ENCODE peak calls at places on chromosome 14, in seven cellular contexts. One of them, this sample, is unnamed.

GRCh38 chr14:54806616-54807015 is 96.0 kb downstream of the GCH1 start:
- DNase-seq in fibroblast of lung: no peak
- DNase-seq in stimulated activated CD4-positive, alpha-beta T cell treated with anti-CD3 and anti-CD28 coated beads, Interleukin-4, amount 100 ng/mL, for 24 hours: no peak
- DNase-seq in DMS153: no peak
- DNase-seq in NCI-H2171 treated with DMSO at 0.1 percent for 48 hours: no peak
- DNase-seq in activated T-helper 2 cell treated with anti-CD3 and anti-CD28 coated beads, Interferon-gamma antibody, Interleukin-2, Interleukin-4, amounts not matched to agents 10 μg/mL and 5 μg/mL and 100 μg/mL, durations not matched to agents 14 hours and 24 hours and 36 hours: no peak
- DNase-seq in tibial nerve: no peak
- DNase-seq in this sample: no peak

GRCh38 chr14:89290813-89291212 is 126.2 kb downstream of the FOXN3 start:
- DNase-seq in fibroblast of lung: no peak
- DNase-seq in stimulated activated CD4-positive, alpha-beta T cell treated with anti-CD3 and anti-CD28 coated beads, Interleukin-4, amount 100 ng/mL, for 24 hours: no peak
- DNase-seq in DMS153: no peak
- DNase-seq in NCI-H2171 treated with DMSO at 0.1 percent for 48 hours: no peak
- DNase-seq in activated T-helper 2 cell treated with anti-CD3 and anti-CD28 coated beads, Interferon-gamma antibody, Interleukin-2, Interleukin-4, amounts not matched to agents 10 μg/mL and 5 μg/mL and 100 μg/mL, durations not matched to agents 14 hours and 24 hours and 36 hours: no peak
- DNase-seq in tibial nerve: no peak
- DNase-seq in this sample: no peak

GRCh38 chr14:99245541-99246511 is 26.2 kb downstream of the BCL11B start:
- DNase-seq in fibroblast of lung: no peak
- DNase-seq in stimulated activated CD4-positive, alpha-beta T cell treated with anti-CD3 and anti-CD28 coated beads, Interleukin-4, amount 100 ng/mL, for 24 hours: no peak
- DNase-seq in DMS153: no peak
- DNase-seq in NCI-H2171 treated with DMSO at 0.1 percent for 48 hours: no peak
- DNase-seq in activated T-helper 2 cell treated with anti-CD3 and anti-CD28 coated beads, Interferon-gamma antibody, Interleukin-2, Interleukin-4, amounts not matched to agents 10 μg/mL and 5 μg/mL and 100 μg/mL, durations not matched to agents 14 hours and 24 hours and 36 hours: no peak
- DNase-seq in tibial nerve: no peak
- DNase-seq in this sample: no peak

GRCh38 chr14:104436047-104436531 is 143.5 kb upstream of the C14orf180 start:
- DNase-seq in fibroblast of lung: peak
- DNase-seq in stimulated activated CD4-positive, alpha-beta T cell treated with anti-CD3 and anti-CD28 coated beads, Interleukin-4, amount 100 ng/mL, for 24 hours: no peak
- DNase-seq in DMS153: no peak
- DNase-seq in NCI-H2171 treated with DMSO at 0.1 percent for 48 hours: no peak
- DNase-seq in activated T-helper 2 cell treated with anti-CD3 and anti-CD28 coated beads, Interferon-gamma antibody, Interleukin-2, Interleukin-4, amounts not matched to agents 10 μg/mL and 5 μg/mL and 100 μg/mL, durations not matched to agents 14 hours and 24 hours and 36 hours: no peak
- DNase-seq in tibial nerve: no peak
- DNase-seq in this sample: no peak

GRCh38 chr14:100662850-100663527 is 63.7 kb upstream of the DLK1 start:
- DNase-seq in fibroblast of lung: peak
- DNase-seq in stimulated activated CD4-positive, alpha-beta T cell treated with anti-CD3 and anti-CD28 coated beads, Interleukin-4, amount 100 ng/mL, for 24 hours: peak
- DNase-seq in DMS153: peak
- DNase-seq in NCI-H2171 treated with DMSO at 0.1 percent for 48 hours: peak
- DNase-seq in activated T-helper 2 cell treated with anti-CD3 and anti-CD28 coated beads, Interferon-gamma antibody, Interleukin-2, Interleukin-4, amounts not matched to agents 10 μg/mL and 5 μg/mL and 100 μg/mL, durations not matched to agents 14 hours and 24 hours and 36 hours: peak
- DNase-seq in tibial nerve: peak
- DNase-seq in this sample: peak

GRCh38 chr14:70808402-70809237 is 693 bp downstream of the MAP3K9 start:
- DNase-seq in fibroblast of lung: no peak
- DNase-seq in stimulated activated CD4-positive, alpha-beta T cell treated with anti-CD3 and anti-CD28 coated beads, Interleukin-4, amount 100 ng/mL, for 24 hours: peak
- DNase-seq in DMS153: no peak
- DNase-seq in NCI-H2171 treated with DMSO at 0.1 percent for 48 hours: peak
- DNase-seq in activated T-helper 2 cell treated with anti-CD3 and anti-CD28 coated beads, Interferon-gamma antibody, Interleukin-2, Interleukin-4, amounts not matched to agents 10 μg/mL and 5 μg/mL and 100 μg/mL, durations not matched to agents 14 hours and 24 hours and 36 hours: peak
- DNase-seq in tibial nerve: no peak
- DNase-seq in this sample: peak

GRCh38 chr14:57816568-57817284 is 49.2 kb downstream of the SLC35F4 start:
- DNase-seq in fibroblast of lung: no peak
- DNase-seq in stimulated activated CD4-positive, alpha-beta T cell treated with anti-CD3 and anti-CD28 coated beads, Interleukin-4, amount 100 ng/mL, for 24 hours: no peak
- DNase-seq in DMS153: no peak
- DNase-seq in NCI-H2171 treated with DMSO at 0.1 percent for 48 hours: no peak
- DNase-seq in activated T-helper 2 cell treated with anti-CD3 and anti-CD28 coated beads, Interferon-gamma antibody, Interleukin-2, Interleukin-4, amounts not matched to agents 10 μg/mL and 5 μg/mL and 100 μg/mL, durations not matched to agents 14 hours and 24 hours and 36 hours: no peak
- DNase-seq in tibial nerve: no peak
- DNase-seq in this sample: no peak

GRCh38 chr14:30521899-30522736 is 36.8 kb upstream of the G2E3 start:
- DNase-seq in fibroblast of lung: peak
- DNase-seq in stimulated activated CD4-positive, alpha-beta T cell treated with anti-CD3 and anti-CD28 coated beads, Interleukin-4, amount 100 ng/mL, for 24 hours: no peak
- DNase-seq in DMS153: peak
- DNase-seq in NCI-H2171 treated with DMSO at 0.1 percent for 48 hours: peak
- DNase-seq in activated T-helper 2 cell treated with anti-CD3 and anti-CD28 coated beads, Interferon-gamma antibody, Interleukin-2, Interleukin-4, amounts not matched to agents 10 μg/mL and 5 μg/mL and 100 μg/mL, durations not matched to agents 14 hours and 24 hours and 36 hours: no peak
- DNase-seq in tibial nerve: no peak
- DNase-seq in this sample: peak

GRCh38 chr14:59511916-59512530 is 27.7 kb downstream of the JKAMP start:
- DNase-seq in fibroblast of lung: no peak
- DNase-seq in stimulated activated CD4-positive, alpha-beta T cell treated with anti-CD3 and anti-CD28 coated beads, Interleukin-4, amount 100 ng/mL, for 24 hours: no peak
- DNase-seq in DMS153: no peak
- DNase-seq in NCI-H2171 treated with DMSO at 0.1 percent for 48 hours: peak
- DNase-seq in activated T-helper 2 cell treated with anti-CD3 and anti-CD28 coated beads, Interferon-gamma antibody, Interleukin-2, Interleukin-4, amounts not matched to agents 10 μg/mL and 5 μg/mL and 100 μg/mL, durations not matched to agents 14 hours and 24 hours and 36 hours: no peak
- DNase-seq in tibial nerve: no peak
- DNase-seq in this sample: peak

GRCh38 chr14:60736494-60736893 is 1.9 kb downstream of the MNAT1 start:
- DNase-seq in fibroblast of lung: peak
- DNase-seq in stimulated activated CD4-positive, alpha-beta T cell treated with anti-CD3 and anti-CD28 coated beads, Interleukin-4, amount 100 ng/mL, for 24 hours: no peak
- DNase-seq in DMS153: no peak
- DNase-seq in NCI-H2171 treated with DMSO at 0.1 percent for 48 hours: no peak
- DNase-seq in activated T-helper 2 cell treated with anti-CD3 and anti-CD28 coated beads, Interferon-gamma antibody, Interleukin-2, Interleukin-4, amounts not matched to agents 10 μg/mL and 5 μg/mL and 100 μg/mL, durations not matched to agents 14 hours and 24 hours and 36 hours: no peak
- DNase-seq in tibial nerve: no peak
- DNase-seq in this sample: no peak

GRCh38 chr14:67514650-67515385 is 18.3 kb upstream of the PLEKHH1 start:
- DNase-seq in fibroblast of lung: peak
- DNase-seq in stimulated activated CD4-positive, alpha-beta T cell treated with anti-CD3 and anti-CD28 coated beads, Interleukin-4, amount 100 ng/mL, for 24 hours: peak
- DNase-seq in DMS153: no peak
- DNase-seq in NCI-H2171 treated with DMSO at 0.1 percent for 48 hours: peak
- DNase-seq in activated T-helper 2 cell treated with anti-CD3 and anti-CD28 coated beads, Interferon-gamma antibody, Interleukin-2, Interleukin-4, amounts not matched to agents 10 μg/mL and 5 μg/mL and 100 μg/mL, durations not matched to agents 14 hours and 24 hours and 36 hours: peak
- DNase-seq in tibial nerve: no peak
- DNase-seq in this sample: no peak

GRCh38 chr14:91333640-91334039 is 84.0 kb downstream of the CCDC88C start:
- DNase-seq in fibroblast of lung: no peak
- DNase-seq in stimulated activated CD4-positive, alpha-beta T cell treated with anti-CD3 and anti-CD28 coated beads, Interleukin-4, amount 100 ng/mL, for 24 hours: no peak
- DNase-seq in DMS153: no peak
- DNase-seq in NCI-H2171 treated with DMSO at 0.1 percent for 48 hours: no peak
- DNase-seq in activated T-helper 2 cell treated with anti-CD3 and anti-CD28 coated beads, Interferon-gamma antibody, Interleukin-2, Interleukin-4, amounts not matched to agents 10 μg/mL and 5 μg/mL and 100 μg/mL, durations not matched to agents 14 hours and 24 hours and 36 hours: no peak
- DNase-seq in tibial nerve: no peak
- DNase-seq in this sample: no peak

GRCh38 chr14:55327179-55327578 is 56.0 kb downstream of the FBXO34 start:
- DNase-seq in fibroblast of lung: no peak
- DNase-seq in stimulated activated CD4-positive, alpha-beta T cell treated with anti-CD3 and anti-CD28 coated beads, Interleukin-4, amount 100 ng/mL, for 24 hours: no peak
- DNase-seq in DMS153: no peak
- DNase-seq in NCI-H2171 treated with DMSO at 0.1 percent for 48 hours: no peak
- DNase-seq in activated T-helper 2 cell treated with anti-CD3 and anti-CD28 coated beads, Interferon-gamma antibody, Interleukin-2, Interleukin-4, amounts not matched to agents 10 μg/mL and 5 μg/mL and 100 μg/mL, durations not matched to agents 14 hours and 24 hours and 36 hours: no peak
- DNase-seq in tibial nerve: no peak
- DNase-seq in this sample: no peak

GRCh38 chr14:23352506-23353432 is at the start of gene SLC22A17:
- DNase-seq in fibroblast of lung: peak
- DNase-seq in stimulated activated CD4-positive, alpha-beta T cell treated with anti-CD3 and anti-CD28 coated beads, Interleukin-4, amount 100 ng/mL, for 24 hours: peak
- DNase-seq in DMS153: peak
- DNase-seq in NCI-H2171 treated with DMSO at 0.1 percent for 48 hours: peak
- DNase-seq in activated T-helper 2 cell treated with anti-CD3 and anti-CD28 coated beads, Interferon-gamma antibody, Interleukin-2, Interleukin-4, amounts not matched to agents 10 μg/mL and 5 μg/mL and 100 μg/mL, durations not matched to agents 14 hours and 24 hours and 36 hours: peak
- DNase-seq in tibial nerve: peak
- DNase-seq in this sample: peak

GRCh38 chr14:102046337-102047278 is 40.2 kb downstream of the HSP90AA1 start:
- DNase-seq in fibroblast of lung: peak
- DNase-seq in stimulated activated CD4-positive, alpha-beta T cell treated with anti-CD3 and anti-CD28 coated beads, Interleukin-4, amount 100 ng/mL, for 24 hours: peak
- DNase-seq in DMS153: peak
- DNase-seq in NCI-H2171 treated with DMSO at 0.1 percent for 48 hours: no peak
- DNase-seq in activated T-helper 2 cell treated with anti-CD3 and anti-CD28 coated beads, Interferon-gamma antibody, Interleukin-2, Interleukin-4, amounts not matched to agents 10 μg/mL and 5 μg/mL and 100 μg/mL, durations not matched to agents 14 hours and 24 hours and 36 hours: no peak
- DNase-seq in tibial nerve: peak
- DNase-seq in this sample: peak

GRCh38 chr14:83548061-83548839 is 1981.7 kb upstream of the FLRT2 start:
- DNase-seq in fibroblast of lung: peak
- DNase-seq in stimulated activated CD4-positive, alpha-beta T cell treated with anti-CD3 and anti-CD28 coated beads, Interleukin-4, amount 100 ng/mL, for 24 hours: no peak
- DNase-seq in DMS153: no peak
- DNase-seq in NCI-H2171 treated with DMSO at 0.1 percent for 48 hours: no peak
- DNase-seq in activated T-helper 2 cell treated with anti-CD3 and anti-CD28 coated beads, Interferon-gamma antibody, Interleukin-2, Interleukin-4, amounts not matched to agents 10 μg/mL and 5 μg/mL and 100 μg/mL, durations not matched to agents 14 hours and 24 hours and 36 hours: no peak
- DNase-seq in tibial nerve: no peak
- DNase-seq in this sample: no peak

GRCh38 chr14:26427059-26427458 is 170.8 kb downstream of the NOVA1 start:
- DNase-seq in fibroblast of lung: peak
- DNase-seq in stimulated activated CD4-positive, alpha-beta T cell treated with anti-CD3 and anti-CD28 coated beads, Interleukin-4, amount 100 ng/mL, for 24 hours: no peak
- DNase-seq in DMS153: no peak
- DNase-seq in NCI-H2171 treated with DMSO at 0.1 percent for 48 hours: no peak
- DNase-seq in activated T-helper 2 cell treated with anti-CD3 and anti-CD28 coated beads, Interferon-gamma antibody, Interleukin-2, Interleukin-4, amounts not matched to agents 10 μg/mL and 5 μg/mL and 100 μg/mL, durations not matched to agents 14 hours and 24 hours and 36 hours: no peak
- DNase-seq in tibial nerve: no peak
- DNase-seq in this sample: no peak

GRCh38 chr14:94058674-94059138 is 22.3 kb downstream of the DDX24 start:
- DNase-seq in fibroblast of lung: no peak
- DNase-seq in stimulated activated CD4-positive, alpha-beta T cell treated with anti-CD3 and anti-CD28 coated beads, Interleukin-4, amount 100 ng/mL, for 24 hours: no peak
- DNase-seq in DMS153: no peak
- DNase-seq in NCI-H2171 treated with DMSO at 0.1 percent for 48 hours: no peak
- DNase-seq in activated T-helper 2 cell treated with anti-CD3 and anti-CD28 coated beads, Interferon-gamma antibody, Interleukin-2, Interleukin-4, amounts not matched to agents 10 μg/mL and 5 μg/mL and 100 μg/mL, durations not matched to agents 14 hours and 24 hours and 36 hours: no peak
- DNase-seq in tibial nerve: no peak
- DNase-seq in this sample: no peak

GRCh38 chr14:56474419-56475022 is 105.1 kb upstream of the TMEM260 start:
- DNase-seq in fibroblast of lung: peak
- DNase-seq in stimulated activated CD4-positive, alpha-beta T cell treated with anti-CD3 and anti-CD28 coated beads, Interleukin-4, amount 100 ng/mL, for 24 hours: peak
- DNase-seq in DMS153: peak
- DNase-seq in NCI-H2171 treated with DMSO at 0.1 percent for 48 hours: peak
- DNase-seq in activated T-helper 2 cell treated with anti-CD3 and anti-CD28 coated beads, Interferon-gamma antibody, Interleukin-2, Interleukin-4, amounts not matched to agents 10 μg/mL and 5 μg/mL and 100 μg/mL, durations not matched to agents 14 hours and 24 hours and 36 hours: no peak
- DNase-seq in tibial nerve: no peak
- DNase-seq in this sample: peak

GRCh38 chr14:103543721-103544626 is 15.0 kb downstream of the TRMT61A start:
- DNase-seq in fibroblast of lung: no peak
- DNase-seq in stimulated activated CD4-positive, alpha-beta T cell treated with anti-CD3 and anti-CD28 coated beads, Interleukin-4, amount 100 ng/mL, for 24 hours: no peak
- DNase-seq in DMS153: no peak
- DNase-seq in NCI-H2171 treated with DMSO at 0.1 percent for 48 hours: no peak
- DNase-seq in activated T-helper 2 cell treated with anti-CD3 and anti-CD28 coated beads, Interferon-gamma antibody, Interleukin-2, Interleukin-4, amounts not matched to agents 10 μg/mL and 5 μg/mL and 100 μg/mL, durations not matched to agents 14 hours and 24 hours and 36 hours: no peak
- DNase-seq in tibial nerve: no peak
- DNase-seq in this sample: peak

GRCh38 chr14:68789798-68790655 is 2.8 kb downstream of the ZFP36L1 start:
- DNase-seq in fibroblast of lung: peak
- DNase-seq in stimulated activated CD4-positive, alpha-beta T cell treated with anti-CD3 and anti-CD28 coated beads, Interleukin-4, amount 100 ng/mL, for 24 hours: no peak
- DNase-seq in DMS153: no peak
- DNase-seq in NCI-H2171 treated with DMSO at 0.1 percent for 48 hours: no peak
- DNase-seq in activated T-helper 2 cell treated with anti-CD3 and anti-CD28 coated beads, Interferon-gamma antibody, Interleukin-2, Interleukin-4, amounts not matched to agents 10 μg/mL and 5 μg/mL and 100 μg/mL, durations not matched to agents 14 hours and 24 hours and 36 hours: no peak
- DNase-seq in tibial nerve: no peak
- DNase-seq in this sample: no peak

GRCh38 chr14:90850487-90850886 is 34.3 kb upstream of the TTC7B start:
- DNase-seq in fibroblast of lung: peak
- DNase-seq in stimulated activated CD4-positive, alpha-beta T cell treated with anti-CD3 and anti-CD28 coated beads, Interleukin-4, amount 100 ng/mL, for 24 hours: no peak
- DNase-seq in DMS153: peak
- DNase-seq in NCI-H2171 treated with DMSO at 0.1 percent for 48 hours: no peak
- DNase-seq in activated T-helper 2 cell treated with anti-CD3 and anti-CD28 coated beads, Interferon-gamma antibody, Interleukin-2, Interleukin-4, amounts not matched to agents 10 μg/mL and 5 μg/mL and 100 μg/mL, durations not matched to agents 14 hours and 24 hours and 36 hours: no peak
- DNase-seq in tibial nerve: no peak
- DNase-seq in this sample: no peak

GRCh38 chr14:100711493-100711892 is 15.2 kb upstream of the DLK1 start:
- DNase-seq in fibroblast of lung: no peak
- DNase-seq in stimulated activated CD4-positive, alpha-beta T cell treated with anti-CD3 and anti-CD28 coated beads, Interleukin-4, amount 100 ng/mL, for 24 hours: no peak
- DNase-seq in DMS153: no peak
- DNase-seq in NCI-H2171 treated with DMSO at 0.1 percent for 48 hours: peak
- DNase-seq in activated T-helper 2 cell treated with anti-CD3 and anti-CD28 coated beads, Interferon-gamma antibody, Interleukin-2, Interleukin-4, amounts not matched to agents 10 μg/mL and 5 μg/mL and 100 μg/mL, durations not matched to agents 14 hours and 24 hours and 36 hours: no peak
- DNase-seq in tibial nerve: no peak
- DNase-seq in this sample: no peak

GRCh38 chr14:50055461-50056228 is 60.7 kb downstream of the VCPKMT start:
- DNase-seq in fibroblast of lung: no peak
- DNase-seq in stimulated activated CD4-positive, alpha-beta T cell treated with anti-CD3 and anti-CD28 coated beads, Interleukin-4, amount 100 ng/mL, for 24 hours: no peak
- DNase-seq in DMS153: no peak
- DNase-seq in NCI-H2171 treated with DMSO at 0.1 percent for 48 hours: no peak
- DNase-seq in activated T-helper 2 cell treated with anti-CD3 and anti-CD28 coated beads, Interferon-gamma antibody, Interleukin-2, Interleukin-4, amounts not matched to agents 10 μg/mL and 5 μg/mL and 100 μg/mL, durations not matched to agents 14 hours and 24 hours and 36 hours: no peak
- DNase-seq in tibial nerve: no peak
- DNase-seq in this sample: no peak

GRCh38 chr14:54025661-54026060 is 69.0 kb upstream of the BMP4 start:
- DNase-seq in fibroblast of lung: peak
- DNase-seq in stimulated activated CD4-positive, alpha-beta T cell treated with anti-CD3 and anti-CD28 coated beads, Interleukin-4, amount 100 ng/mL, for 24 hours: no peak
- DNase-seq in DMS153: no peak
- DNase-seq in NCI-H2171 treated with DMSO at 0.1 percent for 48 hours: no peak
- DNase-seq in activated T-helper 2 cell treated with anti-CD3 and anti-CD28 coated beads, Interferon-gamma antibody, Interleukin-2, Interleukin-4, amounts not matched to agents 10 μg/mL and 5 μg/mL and 100 μg/mL, durations not matched to agents 14 hours and 24 hours and 36 hours: no peak
- DNase-seq in tibial nerve: no peak
- DNase-seq in this sample: no peak

GRCh38 chr14:96638041-96638855 is 136.1 kb downstream of the PAPOLA start:
- DNase-seq in fibroblast of lung: no peak
- DNase-seq in stimulated activated CD4-positive, alpha-beta T cell treated with anti-CD3 and anti-CD28 coated beads, Interleukin-4, amount 100 ng/mL, for 24 hours: no peak
- DNase-seq in DMS153: no peak
- DNase-seq in NCI-H2171 treated with DMSO at 0.1 percent for 48 hours: no peak
- DNase-seq in activated T-helper 2 cell treated with anti-CD3 and anti-CD28 coated beads, Interferon-gamma antibody, Interleukin-2, Interleukin-4, amounts not matched to agents 10 μg/mL and 5 μg/mL and 100 μg/mL, durations not matched to agents 14 hours and 24 hours and 36 hours: peak
- DNase-seq in tibial nerve: no peak
- DNase-seq in this sample: no peak

GRCh38 chr14:92747701-92748258 is 647 bp downstream of the LGMN start:
- DNase-seq in fibroblast of lung: no peak
- DNase-seq in stimulated activated CD4-positive, alpha-beta T cell treated with anti-CD3 and anti-CD28 coated beads, Interleukin-4, amount 100 ng/mL, for 24 hours: no peak
- DNase-seq in DMS153: no peak
- DNase-seq in NCI-H2171 treated with DMSO at 0.1 percent for 48 hours: no peak
- DNase-seq in activated T-helper 2 cell treated with anti-CD3 and anti-CD28 coated beads, Interferon-gamma antibody, Interleukin-2, Interleukin-4, amounts not matched to agents 10 μg/mL and 5 μg/mL and 100 μg/mL, durations not matched to agents 14 hours and 24 hours and 36 hours: no peak
- DNase-seq in tibial nerve: no peak
- DNase-seq in this sample: no peak

GRCh38 chr14:64873506-64874220 is 6.0 kb downstream of the SPTB start:
- DNase-seq in fibroblast of lung: no peak
- DNase-seq in stimulated activated CD4-positive, alpha-beta T cell treated with anti-CD3 and anti-CD28 coated beads, Interleukin-4, amount 100 ng/mL, for 24 hours: no peak
- DNase-seq in DMS153: no peak
- DNase-seq in NCI-H2171 treated with DMSO at 0.1 percent for 48 hours: no peak
- DNase-seq in activated T-helper 2 cell treated with anti-CD3 and anti-CD28 coated beads, Interferon-gamma antibody, Interleukin-2, Interleukin-4, amounts not matched to agents 10 μg/mL and 5 μg/mL and 100 μg/mL, durations not matched to agents 14 hours and 24 hours and 36 hours: no peak
- DNase-seq in tibial nerve: no peak
- DNase-seq in this sample: no peak

GRCh38 chr14:31243860-31244259 is 36.3 kb upstream of the HECTD1 start:
- DNase-seq in fibroblast of lung: no peak
- DNase-seq in stimulated activated CD4-positive, alpha-beta T cell treated with anti-CD3 and anti-CD28 coated beads, Interleukin-4, amount 100 ng/mL, for 24 hours: peak
- DNase-seq in DMS153: no peak
- DNase-seq in NCI-H2171 treated with DMSO at 0.1 percent for 48 hours: no peak
- DNase-seq in activated T-helper 2 cell treated with anti-CD3 and anti-CD28 coated beads, Interferon-gamma antibody, Interleukin-2, Interleukin-4, amounts not matched to agents 10 μg/mL and 5 μg/mL and 100 μg/mL, durations not matched to agents 14 hours and 24 hours and 36 hours: no peak
- DNase-seq in tibial nerve: no peak
- DNase-seq in this sample: no peak

GRCh38 chr14:39368261-39368959 is 63.8 kb downstream of the FBXO33 start:
- DNase-seq in fibroblast of lung: peak
- DNase-seq in stimulated activated CD4-positive, alpha-beta T cell treated with anti-CD3 and anti-CD28 coated beads, Interleukin-4, amount 100 ng/mL, for 24 hours: peak
- DNase-seq in DMS153: peak
- DNase-seq in NCI-H2171 treated with DMSO at 0.1 percent for 48 hours: peak
- DNase-seq in activated T-helper 2 cell treated with anti-CD3 and anti-CD28 coated beads, Interferon-gamma antibody, Interleukin-2, Interleukin-4, amounts not matched to agents 10 μg/mL and 5 μg/mL and 100 μg/mL, durations not matched to agents 14 hours and 24 hours and 36 hours: no peak
- DNase-seq in tibial nerve: no peak
- DNase-seq in this sample: peak

GRCh38 chr14:65949711-65950516 is 536.3 kb upstream of the CCDC196 start:
- DNase-seq in fibroblast of lung: peak
- DNase-seq in stimulated activated CD4-positive, alpha-beta T cell treated with anti-CD3 and anti-CD28 coated beads, Interleukin-4, amount 100 ng/mL, for 24 hours: peak
- DNase-seq in DMS153: no peak
- DNase-seq in NCI-H2171 treated with DMSO at 0.1 percent for 48 hours: no peak
- DNase-seq in activated T-helper 2 cell treated with anti-CD3 and anti-CD28 coated beads, Interferon-gamma antibody, Interleukin-2, Interleukin-4, amounts not matched to agents 10 μg/mL and 5 μg/mL and 100 μg/mL, durations not matched to agents 14 hours and 24 hours and 36 hours: no peak
- DNase-seq in tibial nerve: no peak
- DNase-seq in this sample: no peak

GRCh38 chr14:67420102-67420739 is 8.3 kb upstream of the PLEK2 start:
- DNase-seq in fibroblast of lung: no peak
- DNase-seq in stimulated activated CD4-positive, alpha-beta T cell treated with anti-CD3 and anti-CD28 coated beads, Interleukin-4, amount 100 ng/mL, for 24 hours: peak
- DNase-seq in DMS153: no peak
- DNase-seq in NCI-H2171 treated with DMSO at 0.1 percent for 48 hours: no peak
- DNase-seq in activated T-helper 2 cell treated with anti-CD3 and anti-CD28 coated beads, Interferon-gamma antibody, Interleukin-2, Interleukin-4, amounts not matched to agents 10 μg/mL and 5 μg/mL and 100 μg/mL, durations not matched to agents 14 hours and 24 hours and 36 hours: peak
- DNase-seq in tibial nerve: no peak
- DNase-seq in this sample: peak

GRCh38 chr14:87894920-87895319 is 98.1 kb downstream of the GALC start:
- DNase-seq in fibroblast of lung: no peak
- DNase-seq in stimulated activated CD4-positive, alpha-beta T cell treated with anti-CD3 and anti-CD28 coated beads, Interleukin-4, amount 100 ng/mL, for 24 hours: no peak
- DNase-seq in DMS153: no peak
- DNase-seq in NCI-H2171 treated with DMSO at 0.1 percent for 48 hours: peak
- DNase-seq in activated T-helper 2 cell treated with anti-CD3 and anti-CD28 coated beads, Interferon-gamma antibody, Interleukin-2, Interleukin-4, amounts not matched to agents 10 μg/mL and 5 μg/mL and 100 μg/mL, durations not matched to agents 14 hours and 24 hours and 36 hours: no peak
- DNase-seq in tibial nerve: no peak
- DNase-seq in this sample: no peak